ENCODE peak calls at places on chromosomes 1 and 21, in five cellular contexts. H is ovary, V is psoas muscle, U is HCT116, R is A673. X is an unnamed sample.

GRCh38 chr1:24450857-24451397 is 35.3 kb downstream of the NIPAL3 start:
- DNase-seq in H (no peak), V (no peak), U (no peak), R (no peak), X (no peak)

GRCh38 chr1:81812712-81813111 is 12.0 kb downstream of the ADGRL2 start:
- DNase-seq in H (no peak), V (no peak), U (no peak), R (no peak), X (no peak)

GRCh38 chr1:106957795-106958194 is 98.7 kb upstream of the PRMT6 start:
- DNase-seq in H (no peak), V (no peak), U (no peak), R (no peak), X (no peak)

GRCh38 chr1:202112864-202113689 is 9.6 kb upstream of the GPR37L1 start:
- DNase-seq in H (no peak), V (no peak), U (no peak), R (no peak), X (no peak)

GRCh38 chr1:9013824-9014223 is 12.4 kb downstream of the SLC2A7 start:
- DNase-seq in H (no peak), V (no peak), U (no peak), R (no peak), X (no peak)

GRCh38 chr1:25820247-25821111 is 725 bp downstream of the MTFR1L start:
- DNase-seq in H (peak; percentile 37), V (peak; percentile 68), U (no peak), R (peak; percentile 71), X (peak; percentile 60)

GRCh38 chr1:25567710-25568089 is 24.3 kb downstream of the LDLRAP1 start:
- DNase-seq in H (peak; percentile 38), V (peak; percentile 73), U (no peak), R (no peak), X (no peak)

GRCh38 chr1:164982545-164982944 is 374.0 kb downstream of the LMX1A start:
- DNase-seq in H (no peak), V (no peak), U (no peak), R (no peak), X (no peak)

GRCh38 chr21:33325222-33326067 is 675 bp downstream of the IFNAR1 start:
- DNase-seq in H (peak; percentile 65), V (peak; percentile 79), U (no peak), R (peak; percentile 77), X (peak; percentile 82)

GRCh38 chr1:165837838-165838364 is 10.5 kb downstream of the UCK2 start:
- DNase-seq in H (no peak), V (no peak), U (no peak), R (no peak), X (no peak)

GRCh38 chr1:26239936-26240335 is 5.9 kb downstream of the CEP85 start:
- DNase-seq in H (no peak), V (no peak), U (no peak), R (no peak), X (no peak)

GRCh38 chr21:43355925-43356289 is 71.0 kb downstream of the SIK1 start:
- DNase-seq in H (no peak), V (no peak), U (no peak), R (no peak), X (no peak)

GRCh38 chr1:5650283-5651026 is 341.8 kb downstream of the NPHP4 start:
- DNase-seq in H (no peak), V (no peak), U (no peak), R (no peak), X (no peak)

GRCh38 chr1:51327386-51327785 is 3.0 kb downstream of the TTC39A start:
- DNase-seq in H (no peak), V (no peak), U (no peak), R (no peak), X (no peak)

GRCh38 chr1:70718086-70718630 is 307.1 kb downstream of the CTH start:
- DNase-seq in H (no peak), V (no peak), U (no peak), R (peak; percentile 21), X (no peak)

GRCh38 chr1:2151252-2151651 is 43.3 kb downstream of the FAAP20 start:
- DNase-seq in H (no peak), V (no peak), U (no peak), R (no peak), X (no peak)

GRCh38 chr1:3690282-3691065 is 38.2 kb downstream of the TP73 start:
- DNase-seq in H (no peak), V (no peak), U (no peak), R (peak; percentile 39), X (no peak)

GRCh38 chr1:228318823-228319241 is 87.8 kb downstream of the TRIM11 start:
- DNase-seq in H (no peak), V (peak; percentile 55), U (no peak), R (no peak), X (no peak)

GRCh38 chr1:187680823-187681222 is 852.1 kb downstream of the PLA2G4A start:
- DNase-seq in H (no peak), V (no peak), U (no peak), R (no peak), X (no peak)

GRCh38 chr1:65558215-65558614 is 137.7 kb downstream of the LEPR start:
- DNase-seq in H (no peak), V (no peak), U (no peak), R (no peak), X (no peak)

GRCh38 chr1:183634429-183635065 is 1.0 kb downstream of the ARPC5 start:
- DNase-seq in H (no peak), V (no peak), U (no peak), R (no peak), X (no peak)

GRCh38 chr1:174769961-174770549 is 229.7 kb upstream of the CACYBP start:
- DNase-seq in H (no peak), V (no peak), U (peak; percentile 37), R (peak; percentile 71), X (no peak)

GRCh38 chr1:65630855-65631254 is 161.8 kb upstream of the PDE4B start:
- DNase-seq in H (no peak), V (no peak), U (no peak), R (no peak), X (no peak)

GRCh38 chr1:225771661-225772322 is 5.8 kb upstream of the SRP9 start:
- DNase-seq in H (no peak), V (no peak), U (no peak), R (no peak), X (no peak)

GRCh38 chr1:12182410-12182946 is 15.7 kb downstream of the TNFRSF1B start:
- DNase-seq in H (no peak), V (no peak), U (no peak), R (no peak), X (no peak)
- H3K27ac ChIP-seq in H (no peak overlapping the region), V (no peak overlapping the region), U (no peak overlapping the region), R (no peak overlapping the region), X (no peak overlapping the region)

GRCh38 chr1:197330213-197330612 is 62.2 kb downstream of the CRB1 start:
- DNase-seq in H (no peak), V (no peak), U (no peak), R (no peak), X (no peak)

GRCh38 chr1:197331565-197331964 is 63.5 kb downstream of the CRB1 start:
- DNase-seq in H (no peak), V (no peak), U (no peak), R (no peak), X (no peak)

DNA sequence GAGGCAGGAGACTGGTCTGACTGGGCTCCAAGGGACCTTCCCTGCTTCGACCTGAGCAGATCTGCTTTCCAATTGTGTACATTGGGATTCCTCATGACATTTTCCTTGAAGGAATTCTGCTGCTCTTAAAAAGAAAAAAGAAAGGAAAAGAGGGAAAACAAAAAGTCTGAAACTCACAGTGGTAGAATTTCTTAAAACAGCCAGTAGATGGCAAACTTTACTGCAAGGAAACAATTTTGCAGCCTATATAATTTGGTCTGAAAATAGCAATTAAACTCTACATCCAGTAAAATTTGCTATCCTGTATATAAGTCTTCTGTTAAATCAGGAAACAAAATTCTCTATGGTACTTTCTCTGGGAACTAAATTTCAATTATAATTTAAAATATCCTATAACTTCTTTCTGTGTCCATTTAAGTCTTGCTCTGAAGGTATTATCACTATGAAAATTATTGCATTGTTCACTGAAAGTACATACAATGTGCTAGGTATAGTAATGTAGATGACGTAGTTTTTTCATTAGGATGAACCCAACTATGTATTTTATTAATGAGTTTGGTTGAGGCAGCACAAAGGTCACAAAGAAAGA is 59.8 kb downstream of the CRB1 start:
- DNase-seq in H (no peak), V (no peak), U (no peak), R (peak; percentile 12), X (no peak)
- TF ChIP-seq CTCF in H (peak; percentile 54), V (peak; percentile 43), U (peak; percentile 55), R (peak; percentile 70), X (peak; percentile 61)

GRCh38 chr21:42081931-42082381 is 10.8 kb downstream of the UMODL1 start:
- DNase-seq in H (no peak), V (no peak), U (no peak), R (no peak), X (no peak)

GRCh38 chr21:42085246-42086077 is 14.3 kb downstream of the UMODL1 start:
- DNase-seq in H (no peak), V (no peak), U (no peak), R (no peak), X (no peak)

GRCh38 chr21:42083361-42083690 is 12.2 kb downstream of the UMODL1 start:
- DNase-seq in H (no peak), V (no peak), U (no peak), R (no peak), X (no peak)

GRCh38 chr21:42082501-42083360 is 11.6 kb downstream of the UMODL1 start:
- DNase-seq in H (no peak), V (no peak), U (no peak), R (no peak), X (no peak)

DNA sequence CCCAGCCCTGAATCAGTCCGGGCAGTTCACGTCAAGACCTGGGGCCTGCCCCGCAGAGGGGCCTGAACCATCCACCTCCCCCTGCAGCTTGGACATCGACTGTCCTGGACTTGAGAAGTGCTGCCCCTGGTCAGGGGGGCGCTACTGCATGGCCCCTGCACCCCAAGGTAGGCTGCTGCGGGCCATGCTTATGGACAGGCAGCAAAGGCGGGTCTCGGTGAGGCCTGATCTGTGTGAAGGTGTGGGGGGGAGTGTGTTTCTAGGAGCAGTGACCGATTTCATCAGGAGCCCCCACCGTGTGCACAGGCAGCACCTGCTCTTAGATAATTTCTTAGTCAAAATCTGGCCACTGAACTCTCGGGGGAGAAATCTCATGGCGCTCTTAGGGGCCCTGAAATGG is 13.0 kb downstream of the UMODL1 start:
- DNase-seq in H (no peak), V (no peak), U (no peak), R (no peak), X (no peak)
- H3K27ac ChIP-seq in H (no peak overlapping the region), V (no peak overlapping the region), U (no peak overlapping the region), R (no peak overlapping the region), X (no peak overlapping the region)

DNA sequence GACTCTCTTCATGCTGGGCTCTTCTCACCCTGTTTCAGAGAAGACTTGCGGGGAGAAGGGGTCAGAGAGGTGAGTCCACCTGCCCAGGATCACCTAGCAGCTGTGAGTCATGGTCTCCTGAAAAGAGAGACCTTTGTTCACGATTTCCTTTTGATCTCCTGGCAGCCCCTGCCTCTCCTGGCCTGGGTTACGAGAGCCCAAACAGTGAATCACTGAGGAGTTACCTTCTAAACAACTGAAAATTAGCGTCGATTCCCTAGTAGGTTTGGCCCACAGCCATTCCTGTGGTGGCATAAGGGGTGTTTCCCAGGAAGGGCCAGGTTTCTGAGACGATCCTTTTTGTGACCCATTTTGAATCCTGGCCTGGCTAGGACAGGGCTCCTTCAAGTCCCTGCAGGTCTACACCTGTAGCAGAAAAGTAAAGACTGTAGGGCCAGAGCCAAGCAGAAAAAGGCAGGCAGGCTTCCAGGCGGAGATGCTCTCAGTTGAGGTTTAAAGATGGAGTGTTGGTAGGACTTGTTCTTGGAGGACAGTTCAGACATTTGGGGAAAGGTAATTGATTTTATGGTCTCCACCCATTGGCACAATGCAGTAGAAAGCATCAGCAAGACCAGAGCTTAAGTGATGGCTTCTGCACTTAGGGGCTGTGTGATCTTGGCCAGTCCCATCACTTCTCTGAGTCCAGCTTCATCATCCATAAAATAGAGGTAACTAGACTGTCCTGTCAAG is 2.1 kb upstream of the PLA2G2E start:
- DNase-seq in H (no peak), V (no peak), U (peak; percentile 95), R (no peak), X (no peak)
- TF ChIP-seq CTCF in H (no peak), V (no peak), U (no peak), R (no peak), X (no peak)

X was measured in testis.